ENCODE peak calls at places on chromosomes 11 and 22, in ten cellular contexts. One of them, this sample, is unnamed.

GRCh38 chr11:126354631-126355323 is 709 bp upstream of the ST3GAL4 start:
- DNase-seq in NCI-H1436: no peak
- DNase-seq in epithelial cell of esophagus: no peak
- DNase-seq in glutamatergic neuron: no peak
- DNase-seq in EL: peak
- DNase-seq in tibial artery: no peak
- DNase-seq in NCI-H748 treated with DMSO at 0.1 percent for 48 hours: no peak
- DNase-seq in fibroblast of the conjunctiva: no peak
- DNase-seq in stimulated activated CD8-positive, alpha-beta memory T cell treated with anti-CD3 and anti-CD28 coated beads, Interleukin-4, amount 100 ng/mL, for 24 hours: no peak
- DNase-seq in CD8-positive, alpha-beta T cell: no peak
- DNase-seq in this sample: no peak

GRCh38 chr11:69796063-69796462 is 20.9 kb upstream of the FGF4 start:
- DNase-seq in NCI-H1436: no peak
- DNase-seq in epithelial cell of esophagus: no peak
- DNase-seq in glutamatergic neuron: no peak
- DNase-seq in EL: no peak
- DNase-seq in tibial artery: no peak
- DNase-seq in NCI-H748 treated with DMSO at 0.1 percent for 48 hours: no peak
- DNase-seq in fibroblast of the conjunctiva: no peak
- DNase-seq in stimulated activated CD8-positive, alpha-beta memory T cell treated with anti-CD3 and anti-CD28 coated beads, Interleukin-4, amount 100 ng/mL, for 24 hours: no peak
- DNase-seq in CD8-positive, alpha-beta T cell: no peak
- DNase-seq in this sample: no peak

GRCh38 chr22:25453058-25453457 is 111.4 kb upstream of the GRK3 start:
- DNase-seq in NCI-H1436: no peak
- DNase-seq in epithelial cell of esophagus: no peak
- DNase-seq in glutamatergic neuron: no peak
- DNase-seq in EL: no peak
- DNase-seq in tibial artery: no peak
- DNase-seq in NCI-H748 treated with DMSO at 0.1 percent for 48 hours: no peak
- DNase-seq in fibroblast of the conjunctiva: no peak
- DNase-seq in stimulated activated CD8-positive, alpha-beta memory T cell treated with anti-CD3 and anti-CD28 coated beads, Interleukin-4, amount 100 ng/mL, for 24 hours: no peak
- DNase-seq in CD8-positive, alpha-beta T cell: no peak
- DNase-seq in this sample: no peak

GRCh38 chr11:44380009-44380313 is 70.0 kb upstream of the ALX4 start:
- DNase-seq in NCI-H1436: no peak
- DNase-seq in epithelial cell of esophagus: no peak
- DNase-seq in glutamatergic neuron: no peak
- DNase-seq in EL: no peak
- DNase-seq in tibial artery: no peak
- DNase-seq in NCI-H748 treated with DMSO at 0.1 percent for 48 hours: no peak
- DNase-seq in fibroblast of the conjunctiva: no peak
- DNase-seq in stimulated activated CD8-positive, alpha-beta memory T cell treated with anti-CD3 and anti-CD28 coated beads, Interleukin-4, amount 100 ng/mL, for 24 hours: no peak
- DNase-seq in CD8-positive, alpha-beta T cell: no peak
- DNase-seq in this sample: no peak

GRCh38 chr11:120293038-120293800 is 31.9 kb upstream of the TLCD5 start:
- DNase-seq in NCI-H1436: no peak
- DNase-seq in epithelial cell of esophagus: peak
- DNase-seq in glutamatergic neuron: no peak
- DNase-seq in EL: no peak
- DNase-seq in tibial artery: no peak
- DNase-seq in NCI-H748 treated with DMSO at 0.1 percent for 48 hours: no peak
- DNase-seq in fibroblast of the conjunctiva: no peak
- DNase-seq in stimulated activated CD8-positive, alpha-beta memory T cell treated with anti-CD3 and anti-CD28 coated beads, Interleukin-4, amount 100 ng/mL, for 24 hours: no peak
- DNase-seq in CD8-positive, alpha-beta T cell: no peak
- DNase-seq in this sample: no peak

GRCh38 chr22:35477911-35478582 is 62.6 kb upstream of the RASD2 start:
- DNase-seq in NCI-H1436: peak
- DNase-seq in epithelial cell of esophagus: peak
- DNase-seq in glutamatergic neuron: no peak
- DNase-seq in EL: peak
- DNase-seq in tibial artery: no peak
- DNase-seq in NCI-H748 treated with DMSO at 0.1 percent for 48 hours: peak
- DNase-seq in fibroblast of the conjunctiva: no peak
- DNase-seq in stimulated activated CD8-positive, alpha-beta memory T cell treated with anti-CD3 and anti-CD28 coated beads, Interleukin-4, amount 100 ng/mL, for 24 hours: no peak
- DNase-seq in CD8-positive, alpha-beta T cell: no peak
- DNase-seq in this sample: peak

GRCh38 chr22:28426346-28427132 is 253.1 kb downstream of the TTC28 start:
- DNase-seq in NCI-H1436: no peak
- DNase-seq in epithelial cell of esophagus: no peak
- DNase-seq in glutamatergic neuron: no peak
- DNase-seq in EL: peak
- DNase-seq in tibial artery: no peak
- DNase-seq in NCI-H748 treated with DMSO at 0.1 percent for 48 hours: no peak
- DNase-seq in fibroblast of the conjunctiva: no peak
- DNase-seq in stimulated activated CD8-positive, alpha-beta memory T cell treated with anti-CD3 and anti-CD28 coated beads, Interleukin-4, amount 100 ng/mL, for 24 hours: no peak
- DNase-seq in CD8-positive, alpha-beta T cell: no peak
- DNase-seq in this sample: no peak

GRCh38 chr22:22591348-22592299 is 32.6 kb upstream of the PRAME start:
- DNase-seq in NCI-H1436: no peak
- DNase-seq in epithelial cell of esophagus: no peak
- DNase-seq in glutamatergic neuron: no peak
- DNase-seq in EL: no peak
- DNase-seq in tibial artery: no peak
- DNase-seq in NCI-H748 treated with DMSO at 0.1 percent for 48 hours: no peak
- DNase-seq in fibroblast of the conjunctiva: no peak
- DNase-seq in stimulated activated CD8-positive, alpha-beta memory T cell treated with anti-CD3 and anti-CD28 coated beads, Interleukin-4, amount 100 ng/mL, for 24 hours: no peak
- DNase-seq in CD8-positive, alpha-beta T cell: no peak
- DNase-seq in this sample: no peak

GRCh38 chr11:123575441-123575840 is 79.0 kb downstream of the SCN3B start:
- DNase-seq in NCI-H1436: no peak
- DNase-seq in epithelial cell of esophagus: no peak
- DNase-seq in glutamatergic neuron: no peak
- DNase-seq in EL: no peak
- DNase-seq in tibial artery: no peak
- DNase-seq in NCI-H748 treated with DMSO at 0.1 percent for 48 hours: no peak
- DNase-seq in fibroblast of the conjunctiva: no peak
- DNase-seq in stimulated activated CD8-positive, alpha-beta memory T cell treated with anti-CD3 and anti-CD28 coated beads, Interleukin-4, amount 100 ng/mL, for 24 hours: no peak
- DNase-seq in CD8-positive, alpha-beta T cell: no peak
- DNase-seq in this sample: no peak

GRCh38 chr11:127866109-127866508 is 721.2 kb downstream of the ETS1 start:
- DNase-seq in NCI-H1436: no peak
- DNase-seq in epithelial cell of esophagus: peak
- DNase-seq in glutamatergic neuron: no peak
- DNase-seq in EL: no peak
- DNase-seq in tibial artery: no peak
- DNase-seq in NCI-H748 treated with DMSO at 0.1 percent for 48 hours: no peak
- DNase-seq in fibroblast of the conjunctiva: no peak
- DNase-seq in stimulated activated CD8-positive, alpha-beta memory T cell treated with anti-CD3 and anti-CD28 coated beads, Interleukin-4, amount 100 ng/mL, for 24 hours: no peak
- DNase-seq in CD8-positive, alpha-beta T cell: no peak
- DNase-seq in this sample: no peak

GRCh38 chr11:19848219-19848618 is 135.6 kb downstream of the NAV2 start:
- DNase-seq in NCI-H1436: no peak
- DNase-seq in epithelial cell of esophagus: no peak
- DNase-seq in glutamatergic neuron: no peak
- DNase-seq in EL: no peak
- DNase-seq in tibial artery: no peak
- DNase-seq in NCI-H748 treated with DMSO at 0.1 percent for 48 hours: no peak
- DNase-seq in fibroblast of the conjunctiva: no peak
- DNase-seq in stimulated activated CD8-positive, alpha-beta memory T cell treated with anti-CD3 and anti-CD28 coated beads, Interleukin-4, amount 100 ng/mL, for 24 hours: no peak
- DNase-seq in CD8-positive, alpha-beta T cell: no peak
- DNase-seq in this sample: no peak

This sample was measured in Daoy.